ENCODE peak calls at places on chromosome 20, in seven cellular contexts. E is iris pigment epithelial cell; U is fibroblast of the aortic adventitia; T is posterior cingulate gyrus; S is ovary; B is stimulated activated CD4-positive, alpha-beta T cell treated with anti-CD3 and anti-CD28 coated beads, Interleukin-12 subunit alpha, Interleukin-12 subunit beta, amount 100 ng/mL, for 4 hours; A is NCI-H1105. H is an unnamed sample.

GRCh38 chr20:8400461-8400860 is 268.4 kb downstream of the PLCB1 start:
- DNase-seq in S (no peak), E (no peak), T (no peak), B (no peak), U (no peak), A (no peak), H (no peak)

GRCh38 chr20:1860446-1860845 is 34.8 kb upstream of the SIRPA start:
- DNase-seq in A (no peak), U (peak; percentile 81), B (no peak), S (no peak), E (peak; percentile 36), T (no peak), H (no peak)

GRCh38 chr20:17898548-17898994 is 70.0 kb downstream of the SNX5 start:
- DNase-seq in A (no peak), U (peak; percentile 84), S (peak; percentile 67), B (peak; percentile 58), E (peak; percentile 67), T (peak; percentile 93), H (peak; percentile 85)

GRCh38 chr20:15700147-15700765 is 873.0 kb downstream of the KIF16B start:
- DNase-seq in U (no peak), S (no peak), T (peak; percentile 83), B (no peak), A (no peak), E (no peak), H (peak; percentile 22)

GRCh38 chr20:33018169-33018931 is 10.8 kb downstream of the BPIFB2 start:
- DNase-seq in E (no peak), S (no peak), U (no peak), B (no peak), T (peak; percentile 72), A (no peak), H (no peak)

GRCh38 chr20:3115190-3116107 is 30.9 kb upstream of the AVP start:
- DNase-seq in A (no peak), E (peak; percentile 37), B (peak; percentile 7), U (peak; percentile 65), S (peak; percentile 22), T (peak; percentile 89), H (peak; percentile 48)

GRCh38 chr20:9480066-9480465 is 34.3 kb upstream of the LAMP5 start:
- DNase-seq in B (no peak), T (no peak), U (no peak), S (no peak), E (no peak), A (no peak), H (no peak)

GRCh38 chr20:437787-438486 is 24.4 kb downstream of the TBC1D20 start:
- DNase-seq in E (no peak), B (no peak), U (no peak), T (peak; percentile 47), A (no peak), S (no peak), H (no peak)

GRCh38 chr20:38685853-38686473 is 38.3 kb upstream of the SLC32A1 start:
- DNase-seq in T (no peak), S (no peak), B (peak; percentile 25), E (peak; percentile 48), A (no peak), U (peak; percentile 47), H (peak; percentile 20)

GRCh38 chr20:63950701-63951397 is 5.4 kb downstream of the UCKL1 start:
- DNase-seq in S (peak; percentile 56), B (no peak), A (no peak), E (no peak), U (no peak), T (no peak), H (no peak)